ENCODE peak calls at places on chromosomes 1 and 21, in five cellular contexts. One of them, this sample, is unnamed.

GRCh38 chr1:115679141-115679611 is 37.4 kb downstream of the VANGL1 start:
- DNase-seq in adrenal gland: peak; percentile 66
- DNase-seq in IMR-90: peak; percentile 72
- DNase-seq in esophagus muscularis mucosa: no peak
- DNase-seq in HCT116: no peak
- DNase-seq in this sample: no peak

GRCh38 chr1:117365350-117366280 is 1.6 kb upstream of the MAN1A2 start:
- DNase-seq in adrenal gland: no peak
- DNase-seq in IMR-90: peak; percentile 61
- DNase-seq in esophagus muscularis mucosa: no peak
- DNase-seq in HCT116: no peak
- DNase-seq in this sample: no peak

GRCh38 chr1:116377564-116378529 is 4.8 kb downstream of the ATP1A1 start:
- DNase-seq in adrenal gland: peak; percentile 68
- DNase-seq in IMR-90: peak; percentile 96
- DNase-seq in esophagus muscularis mucosa: no peak
- DNase-seq in HCT116: no peak
- DNase-seq in this sample: peak; percentile 39

GRCh38 chr1:64476251-64476952 is 6.5 kb downstream of the CACHD1 start:
- DNase-seq in adrenal gland: no peak
- DNase-seq in IMR-90: peak; percentile 87
- DNase-seq in esophagus muscularis mucosa: no peak
- DNase-seq in HCT116: no peak
- DNase-seq in this sample: no peak

GRCh38 chr21:17819114-17819877 is at the start of gene C21orf91:
- DNase-seq in adrenal gland: peak; percentile 91
- DNase-seq in IMR-90: peak; percentile 86
- DNase-seq in esophagus muscularis mucosa: peak; percentile 96
- DNase-seq in HCT116: peak; percentile 78
- DNase-seq in this sample: peak; percentile 93

GRCh38 chr1:225926551-225927113 is 2.6 kb upstream of the PYCR2 start:
- DNase-seq in adrenal gland: no peak
- DNase-seq in IMR-90: peak; percentile 44
- DNase-seq in esophagus muscularis mucosa: no peak
- DNase-seq in HCT116: no peak
- DNase-seq in this sample: no peak

GRCh38 chr1:227227761-227228160 is 90.5 kb downstream of the CDC42BPA start:
- DNase-seq in adrenal gland: no peak
- DNase-seq in IMR-90: no peak
- DNase-seq in esophagus muscularis mucosa: no peak
- DNase-seq in HCT116: no peak
- DNase-seq in this sample: no peak

GRCh38 chr1:73899311-73899710 is 298.7 kb downstream of the LRRIQ3 start:
- DNase-seq in adrenal gland: no peak
- DNase-seq in IMR-90: no peak
- DNase-seq in esophagus muscularis mucosa: no peak
- DNase-seq in HCT116: no peak
- DNase-seq in this sample: no peak

GRCh38 chr1:203325004-203325417 is 19.7 kb downstream of the BTG2 start:
- DNase-seq in adrenal gland: no peak
- DNase-seq in IMR-90: no peak
- DNase-seq in esophagus muscularis mucosa: no peak
- DNase-seq in HCT116: no peak
- DNase-seq in this sample: no peak

GRCh38 chr1:151067185-151067584 is 3.4 kb upstream of the GABPB2 start:
- DNase-seq in adrenal gland: no peak
- DNase-seq in IMR-90: no peak
- DNase-seq in esophagus muscularis mucosa: no peak
- DNase-seq in HCT116: no peak
- DNase-seq in this sample: no peak

GRCh38 chr1:164706596-164706995 is 147.6 kb downstream of the PBX1 start:
- DNase-seq in adrenal gland: no peak
- DNase-seq in IMR-90: peak; percentile 28
- DNase-seq in esophagus muscularis mucosa: no peak
- DNase-seq in HCT116: no peak
- DNase-seq in this sample: no peak

GRCh38 chr1:117838911-117839310 is 90.5 kb downstream of the GDAP2 start:
- DNase-seq in adrenal gland: no peak
- DNase-seq in IMR-90: peak; percentile 85
- DNase-seq in esophagus muscularis mucosa: no peak
- DNase-seq in HCT116: no peak
- DNase-seq in this sample: no peak

GRCh38 chr21:44353200-44353970 is at the start of gene TRPM2:
- DNase-seq in adrenal gland: no peak
- DNase-seq in IMR-90: no peak
- DNase-seq in esophagus muscularis mucosa: no peak
- DNase-seq in HCT116: no peak
- DNase-seq in this sample: peak; percentile 78

GRCh38 chr1:74641876-74642275 is 31.7 kb downstream of the ERICH3 start:
- DNase-seq in adrenal gland: no peak
- DNase-seq in IMR-90: no peak
- DNase-seq in esophagus muscularis mucosa: no peak
- DNase-seq in HCT116: no peak
- DNase-seq in this sample: no peak

GRCh38 chr1:19096036-19096833 is 113.8 kb downstream of the UBR4 start:
- DNase-seq in adrenal gland: no peak
- DNase-seq in IMR-90: peak; percentile 7
- DNase-seq in esophagus muscularis mucosa: no peak
- DNase-seq in HCT116: peak; percentile 6
- DNase-seq in this sample: peak; percentile 58

GRCh38 chr1:23021834-23022233 is 2.6 kb downstream of the KDM1A start:
- DNase-seq in adrenal gland: no peak
- DNase-seq in IMR-90: no peak
- DNase-seq in esophagus muscularis mucosa: no peak
- DNase-seq in HCT116: no peak
- DNase-seq in this sample: no peak

GRCh38 chr1:161121838-161122237 is 3.9 kb downstream of the NIT1 start:
- DNase-seq in adrenal gland: no peak
- DNase-seq in IMR-90: no peak
- DNase-seq in esophagus muscularis mucosa: no peak
- DNase-seq in HCT116: no peak
- DNase-seq in this sample: no peak

GRCh38 chr1:172863031-172863430 is 187.7 kb downstream of the TNFSF18 start:
- DNase-seq in adrenal gland: no peak
- DNase-seq in IMR-90: peak; percentile 34
- DNase-seq in esophagus muscularis mucosa: no peak
- DNase-seq in HCT116: no peak
- DNase-seq in this sample: no peak

GRCh38 chr1:230766318-230766717 is 19.1 kb downstream of the CAPN9 start:
- DNase-seq in adrenal gland: no peak
- DNase-seq in IMR-90: no peak
- DNase-seq in esophagus muscularis mucosa: no peak
- DNase-seq in HCT116: no peak
- DNase-seq in this sample: no peak

GRCh38 chr1:94922756-94923465 is 4.0 kb downstream of the CNN3 start:
- DNase-seq in adrenal gland: no peak
- DNase-seq in IMR-90: peak; percentile 64
- DNase-seq in esophagus muscularis mucosa: no peak
- DNase-seq in HCT116: no peak
- DNase-seq in this sample: no peak

GRCh38 chr1:152986578-152986977 is 2.7 kb downstream of the SPRR1A start:
- DNase-seq in adrenal gland: no peak
- DNase-seq in IMR-90: no peak
- DNase-seq in esophagus muscularis mucosa: no peak
- DNase-seq in HCT116: no peak
- DNase-seq in this sample: no peak

GRCh38 chr1:64087768-64088167 is 115.7 kb upstream of the UBE2U start:
- DNase-seq in adrenal gland: no peak
- DNase-seq in IMR-90: peak; percentile 84
- DNase-seq in esophagus muscularis mucosa: no peak
- DNase-seq in HCT116: no peak
- DNase-seq in this sample: no peak

GRCh38 chr1:244429818-244430217 is 21.9 kb downstream of the ADSS2 start:
- DNase-seq in adrenal gland: no peak
- DNase-seq in IMR-90: no peak
- DNase-seq in esophagus muscularis mucosa: no peak
- DNase-seq in HCT116: no peak
- DNase-seq in this sample: no peak

GRCh38 chr1:183600136-183600535 is 9.9 kb upstream of the NCF2 start:
- DNase-seq in adrenal gland: no peak
- DNase-seq in IMR-90: peak; percentile 92
- DNase-seq in esophagus muscularis mucosa: no peak
- DNase-seq in HCT116: no peak
- DNase-seq in this sample: no peak

GRCh38 chr1:24503003-24503751 is 541 bp downstream of the RCAN3 start:
- DNase-seq in adrenal gland: no peak
- DNase-seq in IMR-90: no peak
- DNase-seq in esophagus muscularis mucosa: no peak
- DNase-seq in HCT116: no peak
- DNase-seq in this sample: no peak

GRCh38 chr1:245045087-245045881 is 109.5 kb upstream of the KIF26B start:
- DNase-seq in adrenal gland: no peak
- DNase-seq in IMR-90: peak; percentile 27
- DNase-seq in esophagus muscularis mucosa: no peak
- DNase-seq in HCT116: no peak
- DNase-seq in this sample: peak; percentile 88

GRCh38 chr1:186960866-186961265 is 132.1 kb downstream of the PLA2G4A start:
- DNase-seq in adrenal gland: no peak
- DNase-seq in IMR-90: peak; percentile 60
- DNase-seq in esophagus muscularis mucosa: no peak
- DNase-seq in HCT116: no peak
- DNase-seq in this sample: no peak

GRCh38 chr1:9388628-9389184 is 96.0 kb downstream of the SPSB1 start:
- DNase-seq in adrenal gland: peak; percentile 72
- DNase-seq in IMR-90: no peak
- DNase-seq in esophagus muscularis mucosa: no peak
- DNase-seq in HCT116: peak; percentile 29
- DNase-seq in this sample: no peak

GRCh38 chr1:72498393-72498792 is 216.1 kb upstream of the NEGR1 start:
- DNase-seq in adrenal gland: no peak
- DNase-seq in IMR-90: no peak
- DNase-seq in esophagus muscularis mucosa: no peak
- DNase-seq in HCT116: no peak
- DNase-seq in this sample: no peak

DNA sequence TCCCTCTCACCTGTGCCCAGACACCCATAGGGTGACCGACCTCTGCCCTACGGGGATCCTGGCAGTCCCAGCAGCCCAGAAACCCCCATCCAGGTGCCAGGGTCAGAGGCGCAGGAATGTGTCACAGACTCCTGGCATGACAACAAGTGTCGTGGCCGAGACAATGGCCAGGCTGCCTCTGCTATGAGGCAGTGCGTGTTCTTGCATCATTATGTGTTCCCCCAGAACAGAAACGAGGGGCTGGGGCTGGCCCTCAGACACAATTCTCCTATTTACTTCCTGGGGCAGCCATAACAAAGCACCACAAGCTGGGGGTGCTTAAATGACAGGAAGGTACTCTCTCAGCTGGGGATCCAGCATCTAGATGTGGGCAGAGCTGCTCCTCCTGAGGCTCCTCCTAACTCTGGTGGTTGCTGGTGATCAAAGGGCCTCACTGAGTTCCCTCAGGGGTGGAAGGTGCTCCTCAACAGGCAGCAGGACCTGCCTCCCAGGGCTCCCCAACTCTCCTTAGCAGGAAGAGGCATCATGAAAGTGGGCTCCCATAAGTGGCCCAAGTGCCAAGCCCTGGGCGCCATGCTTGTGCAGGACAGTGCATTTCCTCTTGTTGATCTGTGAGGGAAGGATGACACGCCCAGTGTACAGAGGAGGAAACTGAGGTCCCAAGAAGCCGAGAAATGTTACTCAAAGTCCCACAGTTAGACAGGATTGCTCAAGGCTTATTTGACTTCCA is 24.2 kb upstream of the BACE2 start:
- DNase-seq in adrenal gland: no peak
- DNase-seq in IMR-90: no peak
- DNase-seq in esophagus muscularis mucosa: no peak
- DNase-seq in HCT116: no peak
- DNase-seq in this sample: no peak
- H3K27me3 ChIP-seq in adrenal gland: no peaks in the 10 kb centered on the region
- H3K27me3 ChIP-seq in IMR-90: no peaks in the 10 kb centered on the region
- H3K27me3 ChIP-seq in esophagus muscularis mucosa: no peaks in the 10 kb centered on the region
- H3K27me3 ChIP-seq in HCT116: peaks cover 5% of the 10 kb centered on the region
- H3K27me3 ChIP-seq in this sample: no peaks in the 10 kb centered on the region

DNA sequence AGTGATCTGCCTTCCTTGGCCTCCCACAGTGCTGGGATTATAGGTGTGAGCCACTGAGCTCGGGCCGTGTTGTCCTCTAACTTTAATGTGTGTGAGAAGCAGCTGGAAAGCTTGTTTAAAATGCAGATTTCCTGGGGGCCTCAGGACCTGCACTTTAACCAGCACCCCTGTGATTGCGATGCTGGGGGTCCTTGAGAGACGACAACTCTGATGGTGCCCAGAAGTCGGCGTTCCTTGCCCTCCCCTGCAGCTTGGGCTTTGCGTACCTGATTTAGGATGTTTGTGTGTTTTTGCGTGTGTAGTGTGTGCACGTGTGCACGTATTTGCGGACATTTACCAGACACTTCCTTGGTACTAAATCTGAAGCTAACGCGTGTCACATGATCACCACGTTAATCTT is 10.9 kb downstream of the IFNGR2 start:
- DNase-seq in adrenal gland: no peak
- DNase-seq in IMR-90: no peak
- DNase-seq in esophagus muscularis mucosa: no peak
- DNase-seq in HCT116: no peak
- DNase-seq in this sample: no peak
- H3K27ac ChIP-seq in adrenal gland: no peak overlapping the region
- H3K27ac ChIP-seq in IMR-90: no peak overlapping the region
- H3K27ac ChIP-seq in esophagus muscularis mucosa: no peak overlapping the region
- H3K27ac ChIP-seq in HCT116: no peak overlapping the region
- H3K27ac ChIP-seq in this sample: no peak overlapping the region

DNA sequence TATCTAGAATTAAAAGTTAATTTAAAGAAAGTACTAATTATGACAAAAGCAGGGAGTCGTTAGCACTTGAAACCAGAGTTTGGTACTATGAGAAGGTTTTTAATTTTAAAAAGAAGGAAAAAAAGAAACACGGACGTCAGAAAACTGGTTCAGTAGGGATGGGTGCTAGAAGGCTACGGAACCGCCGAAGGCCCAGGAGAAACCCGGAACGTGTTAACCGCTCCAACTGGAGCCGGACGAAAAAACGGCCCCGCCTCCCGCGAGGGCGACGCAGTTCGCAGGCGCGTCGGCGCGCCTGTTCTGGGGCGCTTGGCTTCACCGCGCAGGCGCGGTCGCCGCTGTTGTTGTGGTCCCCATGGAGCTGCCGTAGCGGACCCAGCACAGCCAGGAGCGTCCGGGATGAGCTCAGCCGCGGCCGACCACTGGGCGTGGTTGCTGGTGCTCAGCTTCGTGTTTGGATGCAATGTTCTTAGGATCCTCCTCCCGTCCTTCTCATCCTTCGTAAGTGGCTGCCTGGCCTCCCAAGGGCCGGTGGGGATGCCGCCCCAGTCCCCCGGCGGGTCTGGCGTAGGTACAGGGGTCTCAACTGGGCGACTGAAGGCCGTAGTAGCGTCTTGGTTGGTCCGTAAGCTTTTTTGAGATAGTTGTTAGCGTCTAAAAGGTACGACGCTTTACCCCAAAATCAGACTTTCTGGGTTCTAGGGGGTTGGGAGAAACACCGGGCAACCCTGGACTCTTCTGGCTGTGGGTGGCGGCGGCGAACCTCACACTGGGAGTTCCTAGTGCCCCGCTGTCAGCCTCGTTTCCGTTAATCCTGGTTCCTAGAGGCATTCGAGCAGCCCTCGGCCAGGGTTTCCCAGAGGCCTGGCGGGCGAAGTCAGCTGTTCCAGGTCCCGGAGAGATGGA is 31.4 kb upstream of the HMGN1 start:
- DNase-seq in adrenal gland: peak; percentile 96
- DNase-seq in IMR-90: peak; percentile 96
- DNase-seq in esophagus muscularis mucosa: peak; percentile 98
- DNase-seq in HCT116: peak; percentile 81
- DNase-seq in this sample: peak; percentile 96
- TF ChIP-seq POLR2A in adrenal gland: peak; percentile 91
- TF ChIP-seq POLR2A in IMR-90: peak; percentile 92
- TF ChIP-seq POLR2A in esophagus muscularis mucosa: peak; percentile 28
- TF ChIP-seq POLR2A in HCT116: peak; percentile 62
- TF ChIP-seq POLR2A in this sample: peak; percentile 62

GRCh38 chr1:54888080-54888733 is 1.2 kb upstream of the DHCR24 start:
- DNase-seq in adrenal gland: no peak
- DNase-seq in IMR-90: no peak
- DNase-seq in esophagus muscularis mucosa: no peak
- DNase-seq in HCT116: no peak
- DNase-seq in this sample: peak; percentile 56
- H3K27me3 ChIP-seq in adrenal gland: no peaks in the 10 kb centered on the region
- H3K27me3 ChIP-seq in IMR-90: no peaks in the 10 kb centered on the region
- H3K27me3 ChIP-seq in esophagus muscularis mucosa: no peaks in the 10 kb centered on the region
- H3K27me3 ChIP-seq in HCT116: no peaks in the 10 kb centered on the region
- H3K27me3 ChIP-seq in this sample: no peaks in the 10 kb centered on the region

This sample was measured in right lobe of liver.